ENCODE peak calls at places on chromosomes 11 and 22, in nine cellular contexts. U, X, D, A, I, C, M, V and W are unnamed samples.
A peak's percentile ranks its signal among the peaks of the same experiment; 100 is the strongest.

GRCh38 chr11:112784323-112785073 is 176.7 kb upstream of the NCAM1 start:
- DNase-seq in I (peak; percentile 22), M (peak; percentile 86), A (no peak), D (peak; percentile 70), X (no peak), C (no peak), U (peak; percentile 86), V (no peak), W (no peak)

GRCh38 chr11:73493838-73494598 is 103.9 kb downstream of the FAM168A start:
- DNase-seq in U (no peak), M (no peak), A (peak; percentile 18), X (peak; percentile 27), V (no peak), C (peak; percentile 38), I (peak; percentile 5), D (no peak), W (no peak)

GRCh38 chr11:67073908-67074307 is 17.3 kb downstream of the RHOD start:
- DNase-seq in I (no peak), V (no peak), C (no peak), U (no peak), X (no peak), A (no peak), M (no peak), D (no peak), W (no peak)

GRCh38 chr11:45811571-45812290 is 6.8 kb downstream of the SLC35C1 start:
- DNase-seq in A (no peak), D (peak; percentile 6), X (no peak), M (peak; percentile 14), U (peak; percentile 46), I (no peak), C (no peak), V (no peak), W (no peak)

GRCh38 chr11:108817971-108818370 is 153.1 kb downstream of the DDX10 start:
- DNase-seq in M (no peak), V (no peak), I (no peak), U (no peak), D (no peak), X (no peak), C (no peak), A (no peak), W (no peak)

GRCh38 chr11:27812341-27812740 is 112.1 kb upstream of the BDNF start:
- DNase-seq in V (no peak), D (no peak), I (no peak), A (no peak), U (no peak), X (no peak), C (no peak), M (no peak), W (no peak)

GRCh38 chr11:9922806-9923205 is 258.9 kb downstream of the SWAP70 start:
- DNase-seq in M (no peak), X (no peak), D (no peak), A (no peak), I (peak; percentile 5), U (no peak), C (no peak), V (no peak), W (no peak)

GRCh38 chr11:44950625-44951472 is at the start of gene TP53I11:
- DNase-seq in M (peak; percentile 81), I (peak; percentile 75), D (peak; percentile 60), A (peak; percentile 37), C (peak; percentile 78), U (peak; percentile 96), X (peak; percentile 77), V (no peak), W (no peak)

GRCh38 chr22:47173535-47174021 is 411.1 kb downstream of the TBC1D22A start:
- DNase-seq in X (no peak), I (no peak), U (peak; percentile 70), C (no peak), D (no peak), V (no peak), A (no peak), M (peak; percentile 30), W (no peak)

GRCh38 chr11:71251761-71252433 is 480 bp downstream of the SHANK2 start:
- DNase-seq in M (no peak), C (peak; percentile 37), V (no peak), X (no peak), A (no peak), U (peak; percentile 68), I (peak; percentile 43), D (no peak), W (no peak)

GRCh38 chr11:71252434-71252781 is at the start of gene SHANK2:
- DNase-seq in U (no peak), A (no peak), I (peak; percentile 34), C (no peak), D (no peak), X (no peak), M (no peak), V (no peak), W (no peak)

GRCh38 chr11:71253794-71254193 is 1.4 kb upstream of the SHANK2 start:
- DNase-seq in X (no peak), M (no peak), U (no peak), I (no peak), V (no peak), A (no peak), C (no peak), D (no peak), W (no peak)

GRCh38 chr11:71251159-71251721 is 1.1 kb downstream of the SHANK2 start:
- DNase-seq in M (no peak), A (no peak), U (peak; percentile 84), X (no peak), I (peak; percentile 43), V (no peak), C (no peak), D (no peak), W (no peak)

DNA sequence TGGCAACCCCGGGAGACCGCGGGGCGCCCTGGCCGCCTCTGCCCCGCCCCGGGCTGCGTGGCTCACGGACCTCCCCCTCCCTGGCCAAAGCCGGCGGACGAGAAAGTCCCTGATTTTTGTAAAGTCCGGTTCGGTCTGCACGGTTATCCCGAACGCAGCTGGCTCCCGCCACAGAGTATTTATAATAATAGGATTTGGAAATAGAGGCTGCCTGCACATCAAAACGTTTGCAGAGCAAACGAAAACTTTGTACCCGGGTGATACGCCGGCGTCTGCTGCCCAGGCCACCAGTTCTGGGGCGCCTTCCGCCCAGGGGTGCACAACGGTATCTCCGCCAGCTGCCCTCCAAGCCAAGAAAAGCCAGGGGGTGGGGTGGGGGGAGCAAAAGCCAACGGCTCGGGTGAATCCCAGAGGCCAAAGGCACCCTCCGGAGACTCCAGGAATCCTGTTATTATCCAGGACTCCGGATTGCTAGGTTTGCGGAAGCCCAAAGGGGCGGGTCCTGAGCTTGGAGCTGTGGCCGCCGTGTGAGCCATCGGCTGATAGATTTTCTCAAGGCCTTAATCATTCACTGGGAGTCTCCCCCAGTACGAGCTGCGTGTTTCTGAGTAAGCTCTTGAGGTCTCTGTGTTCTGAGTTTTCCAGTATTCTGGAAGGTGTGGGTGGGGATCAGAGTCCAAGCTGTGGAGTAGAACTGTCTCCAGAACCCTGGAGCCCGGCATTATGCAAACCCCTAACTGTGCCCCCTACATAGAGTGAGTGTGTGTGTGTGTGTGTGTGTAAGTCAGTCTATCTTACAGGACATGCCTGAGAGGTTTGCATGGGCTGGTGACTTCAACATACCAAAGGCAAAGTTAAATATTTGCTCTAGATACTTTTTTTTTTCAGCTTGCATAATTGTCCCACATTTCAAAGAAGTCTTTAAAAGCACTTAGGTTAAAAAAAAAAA is 679 bp upstream of the SHANK2 start:
- DNase-seq in U (no peak), I (peak; percentile 48), M (no peak), X (no peak), V (no peak), C (peak; percentile 83), D (no peak), A (no peak), W (no peak)
- H3K4me3 ChIP-seq in U (no peak overlapping the region), I (peak overlapping the region; percentile 71), M (peak overlapping the region; percentile 12), X (no peak overlapping the region), V (peak overlapping the region; percentile 46), C (peak overlapping the region; percentile 99), D (peak overlapping the region; percentile 6), A (peak overlapping the region; percentile 7), W (peak overlapping the region; percentile 43)

DNA sequence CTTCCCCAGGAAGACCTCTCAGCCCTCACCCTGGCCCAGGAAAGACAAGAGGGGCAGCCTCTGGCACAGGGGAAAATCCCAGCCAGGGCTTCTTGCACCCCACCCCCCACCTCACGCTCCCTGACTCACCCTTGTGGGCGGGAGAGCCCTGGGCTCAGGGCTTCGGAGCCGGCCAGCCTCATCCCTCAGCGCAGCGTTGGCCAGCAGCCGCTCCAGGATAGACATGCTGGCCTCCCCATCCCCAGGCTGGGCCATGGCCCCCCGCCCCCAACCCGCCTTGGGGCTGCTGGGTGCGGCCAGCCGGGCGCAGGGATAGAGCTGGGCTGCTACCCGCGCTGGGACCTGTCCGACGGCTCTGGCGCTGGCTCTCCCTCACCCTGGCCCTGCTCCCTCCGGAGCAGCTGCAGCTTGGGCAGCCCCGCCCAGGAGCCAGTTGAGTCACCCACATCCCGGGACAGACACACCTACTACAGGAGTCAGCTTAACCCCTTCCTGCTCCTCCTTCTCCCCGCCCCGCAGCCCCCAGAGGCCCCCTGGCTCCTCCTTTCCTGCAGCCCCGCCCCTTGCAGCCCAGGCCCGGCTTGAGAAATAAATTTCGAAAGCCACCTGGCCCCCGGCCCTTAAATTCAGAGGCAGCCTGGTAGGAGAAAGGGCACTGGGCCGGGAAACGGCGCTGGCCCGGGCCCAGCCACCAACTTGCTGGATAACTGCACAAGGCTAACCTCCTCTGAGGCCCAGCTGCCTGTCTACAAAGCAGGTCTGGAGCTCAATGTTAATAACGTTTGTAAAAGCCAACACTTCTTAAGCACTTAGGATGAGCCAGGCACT is 13.4 kb downstream of the TNKS1BP1 start:
- DNase-seq in I (peak; percentile 97), M (peak; percentile 94), A (peak; percentile 97), X (peak; percentile 96), V (peak; percentile 98), C (peak; percentile 92), U (peak; percentile 99), D (peak; percentile 98), W (no peak)
- TF ChIP-seq POLR2A in I (peak; percentile 85), M (peak; percentile 50), A (peak; percentile 92), X (peak; percentile 81), V (peak; percentile 82), C (peak; percentile 32), U (peak; percentile 15), D (peak; percentile 22), W (no peak)

GRCh38 chr11:35089724-35090505 is 49.1 kb upstream of the CD44 start:
- DNase-seq in C (no peak), I (no peak), V (no peak), X (no peak), M (no peak), U (no peak), D (no peak), A (no peak), W (peak; percentile 10)
- H3K4me3 ChIP-seq in C (no peak overlapping the region), I (no peak overlapping the region), V (no peak overlapping the region), X (no peak overlapping the region), M (no peak overlapping the region), U (no peak overlapping the region), D (no peak overlapping the region), A (no peak overlapping the region), W (no peak overlapping the region)

DNA sequence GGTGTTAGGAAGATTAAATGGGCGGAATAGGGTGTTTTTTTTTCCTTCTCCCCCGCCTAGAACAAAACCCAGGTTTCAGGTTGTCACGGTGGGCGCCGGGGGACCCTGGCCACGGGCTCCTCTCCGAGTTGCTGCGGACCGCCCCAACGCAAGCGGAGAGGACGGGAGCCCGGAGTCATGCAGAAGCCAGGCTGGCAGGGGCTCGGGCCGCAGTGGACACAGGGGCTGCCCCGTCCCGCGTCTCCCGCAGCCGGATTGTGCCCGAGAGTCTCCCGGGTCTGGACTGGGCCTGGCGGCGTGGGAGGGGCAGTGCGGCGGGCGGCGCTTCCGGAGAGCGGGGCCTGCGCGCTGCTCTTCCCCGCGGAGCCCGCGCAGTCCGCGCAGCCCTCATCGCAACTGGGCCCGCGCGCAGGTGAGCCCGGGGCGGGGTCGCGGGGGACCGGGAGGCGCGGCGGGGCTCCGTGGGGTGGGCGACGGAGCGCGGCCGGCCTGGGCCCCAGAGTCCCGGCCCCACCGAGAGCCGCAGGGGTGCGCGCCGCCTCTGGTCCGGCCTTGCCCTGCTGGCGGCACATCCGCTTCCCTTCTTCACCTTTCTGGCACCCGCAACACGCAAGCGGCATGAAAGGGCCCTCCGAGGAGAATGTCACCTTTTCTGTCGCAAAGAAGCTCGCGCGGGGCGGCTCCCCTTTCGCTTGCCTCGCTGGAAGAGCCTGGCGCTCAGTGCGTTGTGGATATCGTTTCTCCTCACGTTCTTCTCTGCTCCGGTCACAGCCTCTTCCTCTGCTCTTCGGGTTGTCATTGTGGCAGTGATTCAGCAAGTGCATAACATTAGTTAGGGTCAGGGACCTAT is at the start of gene TIRAP:
- DNase-seq in V (no peak), U (peak; percentile 91), D (peak; percentile 61), M (peak; percentile 83), X (peak; percentile 55), I (peak; percentile 56), A (peak; percentile 30), C (peak; percentile 46), W (no peak)
- TF ChIP-seq POLR2A in V (no peak), U (no peak), D (no peak), M (peak; percentile 22), X (peak; percentile 70), I (peak; percentile 42), A (peak; percentile 39), C (peak; percentile 83), W (no peak)